ENCODE peak calls at places on chromosome 4, in six cellular contexts. S is tibial artery; T is kidney tubule cell; A is cerebellar cortex; V is effector memory CD4-positive, alpha-beta T cell; W is heart left ventricle. I is an unnamed sample.

GRCh38 chr4:67909910-67910905 is 26.4 kb upstream of the TMPRSS11D start:
- DNase-seq in V (no peak), S (no peak), T (peak), A (peak), W (no peak), I (no peak)

GRCh38 chr4:159071969-159072765 is 30.7 kb upstream of the RAPGEF2 start:
- DNase-seq in S (no peak), V (no peak), A (no peak), T (no peak), W (no peak), I (no peak)

GRCh38 chr4:88018471-88018870 is 11.0 kb downstream of the PKD2 start:
- DNase-seq in V (no peak), W (peak), A (peak), S (peak), T (peak), I (no peak)

GRCh38 chr4:154511990-154512389 is 20.4 kb upstream of the DCHS2 start:
- DNase-seq in V (no peak), W (no peak), T (no peak), A (no peak), S (no peak), I (no peak)

GRCh38 chr4:74418063-74418670 is 26.8 kb upstream of the AREG start:
- DNase-seq in V (no peak), T (peak), A (no peak), W (no peak), S (no peak), I (no peak)

GRCh38 chr4:77861500-77861899 is 1.1 kb upstream of the MRPL1 start:
- DNase-seq in W (no peak), V (no peak), S (no peak), T (peak), A (no peak), I (no peak)

GRCh38 chr4:52716364-52717151 is 34.7 kb downstream of the ERVMER34-1 start:
- DNase-seq in W (no peak), S (no peak), T (no peak), V (no peak), A (no peak), I (no peak)

GRCh38 chr4:114038762-114039392 is 59.4 kb upstream of the ARSJ start:
- DNase-seq in W (no peak), T (no peak), S (no peak), A (no peak), V (no peak), I (no peak)

GRCh38 chr4:118034061-118034785 is at the start of gene NDST3:
- DNase-seq in S (peak), V (no peak), T (peak), W (no peak), A (peak), I (peak)

GRCh38 chr4:46886711-46887110 is 22.3 kb downstream of the COX7B2 start:
- DNase-seq in V (no peak), S (no peak), W (no peak), A (peak), T (peak), I (no peak)

GRCh38 chr4:6965329-6965728 is 55.7 kb downstream of the TBC1D14 start:
- DNase-seq in V (no peak), A (peak), W (no peak), T (no peak), S (no peak), I (no peak)

GRCh38 chr4:144985536-144985935 is 112.5 kb downstream of the ANAPC10 start:
- DNase-seq in T (no peak), A (no peak), V (no peak), S (no peak), W (no peak), I (no peak)

GRCh38 chr4:137370206-137370633 is 162.1 kb downstream of the PCDH18 start:
- DNase-seq in A (no peak), S (no peak), W (no peak), V (no peak), T (no peak), I (no peak)

GRCh38 chr4:14841801-14842748 is 160.2 kb upstream of the CPEB2 start:
- DNase-seq in W (peak), S (peak), T (no peak), V (no peak), A (no peak), I (no peak)

GRCh38 chr4:21628116-21628515 is 320.5 kb downstream of the KCNIP4 start:
- DNase-seq in T (no peak), W (no peak), V (no peak), S (no peak), A (peak), I (no peak)

I was measured in chondrocyte.